ENCODE peak calls at places on chromosomes 12 and 14, in six cellular contexts. I is naive thymus-derived CD8-positive, alpha-beta T cell; Z is amniotic epithelial cell; O is NCI-H1105; T is stimulated activated CD4-positive, alpha-beta T cell treated with anti-CD3 and anti-CD28 coated beads, Interleukin-15, amount 100 ng/mL, for 24 hours; F is T-cell. B is an unnamed sample.
A peak's percentile ranks its signal among the peaks of the same experiment; 100 is the strongest.

GRCh38 chr14:22565391-22565945 is 23.6 kb downstream of the DAD1 start:
- DNase-seq in I (no peak), Z (no peak), O (no peak), T (no peak), F (no peak), B (no peak)

GRCh38 chr12:33988888-33989287 is 33.4 kb upstream of the ALG10 start:
- DNase-seq in I (no peak), Z (no peak), O (no peak), T (no peak), F (no peak), B (no peak)

GRCh38 chr12:103556890-103557667 is 30.0 kb upstream of the STAB2 start:
- DNase-seq in I (no peak), Z (peak; percentile 29), O (no peak), T (no peak), F (no peak), B (no peak)

GRCh38 chr12:78181544-78182162 is 351.0 kb downstream of the NAV3 start:
- DNase-seq in I (no peak), Z (peak; percentile 44), O (peak; percentile 61), T (no peak), F (no peak), B (peak; percentile 5)

GRCh38 chr12:6096527-6096926 is 27.9 kb downstream of the VWF start:
- DNase-seq in I (no peak), Z (peak; percentile 47), O (no peak), T (no peak), F (no peak), B (no peak)

GRCh38 chr14:92959761-92960680 is 37.1 kb downstream of the CHGA start:
- DNase-seq in I (no peak), Z (no peak), O (no peak), T (no peak), F (no peak), B (no peak)

GRCh38 chr12:111094157-111094772 is 173.9 kb upstream of the MYL2 start:
- DNase-seq in I (no peak), Z (no peak), O (no peak), T (no peak), F (no peak), B (no peak)

GRCh38 chr14:51310453-51311074 is 70.5 kb downstream of the TMX1 start:
- DNase-seq in I (no peak), Z (peak; percentile 57), O (no peak), T (no peak), F (no peak), B (no peak)

GRCh38 chr12:11152725-11153124 is 18.3 kb upstream of the SMIM10L1 start:
- DNase-seq in I (no peak), Z (no peak), O (no peak), T (no peak), F (no peak), B (no peak)

GRCh38 chr14:71403673-71404072 is 496.4 kb downstream of the PCNX1 start:
- DNase-seq in I (no peak), Z (peak; percentile 58), O (no peak), T (peak; percentile 22), F (peak; percentile 9), B (no peak)

GRCh38 chr14:56322531-56322930 is 204.3 kb downstream of the PELI2 start:
- DNase-seq in I (no peak), Z (no peak), O (no peak), T (no peak), F (no peak), B (no peak)

GRCh38 chr12:61023231-61023630 is 1237.0 kb upstream of the USP15 start:
- DNase-seq in I (no peak), Z (no peak), O (no peak), T (no peak), F (no peak), B (no peak)

GRCh38 chr12:104971276-104971675 is 13.2 kb upstream of the SLC41A2 start:
- DNase-seq in I (no peak), Z (no peak), O (no peak), T (no peak), F (no peak), B (no peak)

GRCh38 chr12:89731064-89731463 is 22.4 kb upstream of the ATP2B1 start:
- DNase-seq in I (no peak), Z (no peak), O (no peak), T (no peak), F (no peak), B (no peak)

GRCh38 chr14:101077511-101078074 is 174.1 kb upstream of the RTL1 start:
- DNase-seq in I (no peak), Z (peak; percentile 34), O (peak; percentile 72), T (no peak), F (no peak), B (no peak)

GRCh38 chr12:105510526-105510925 is 180.0 kb downstream of the C12orf75 start:
- DNase-seq in I (no peak), Z (no peak), O (no peak), T (no peak), F (no peak), B (no peak)

B was measured in iPS DF 6.9.